ENCODE peak calls at places on chromosomes 2 and 18, in six cellular contexts. E is SK-N-SH, Z is GM12878, U is HepG2, L is K562, Y is H1. R is an unnamed sample.

GRCh38 chr2:28366496-28367282 is 26.0 kb upstream of the FOSL2 start:
- DNase-seq in U (no peak), Z (no peak), L (peak), Y (no peak), E (peak), R (peak)

GRCh38 chr2:109222825-109223471 is 93.9 kb downstream of the SH3RF3 start:
- DNase-seq in U (no peak), E (no peak), L (no peak), Y (no peak), Z (no peak), R (no peak)

GRCh38 chr2:147433822-147434221 is 411.0 kb upstream of the ACVR2A start:
- DNase-seq in L (no peak), U (no peak), Z (no peak), Y (no peak), E (no peak), R (no peak)

GRCh38 chr2:157809212-157809611 is 66.9 kb downstream of the ACVR1 start:
- DNase-seq in Y (no peak), L (no peak), E (no peak), Z (no peak), U (no peak), R (no peak)

GRCh38 chr2:12587729-12588522 is 128.8 kb upstream of the TRIB2 start:
- DNase-seq in Z (peak), Y (no peak), L (no peak), U (no peak), E (no peak), R (peak)

GRCh38 chr18:13429884-13430510 is 211.4 kb downstream of the LDLRAD4 start:
- DNase-seq in Z (no peak), E (no peak), U (no peak), L (no peak), Y (no peak), R (no peak)

GRCh38 chr2:172777431-172777830 is 41.8 kb downstream of the RAPGEF4 start:
- DNase-seq in L (no peak), E (no peak), U (no peak), Z (no peak), Y (no peak), R (no peak)

GRCh38 chr2:193584522-193584938 is 1389.8 kb upstream of the TMEFF2 start:
- DNase-seq in Y (no peak), U (peak), E (peak), L (no peak), Z (no peak), R (peak)

GRCh38 chr2:229434131-229434530 is 163.0 kb upstream of the PID1 start:
- DNase-seq in E (no peak), Y (no peak), U (no peak), Z (no peak), L (no peak), R (no peak)

GRCh38 chr2:161161074-161161577 is 898 bp downstream of the TANK start:
- DNase-seq in L (no peak), U (peak), Y (no peak), Z (no peak), E (no peak), R (peak)

GRCh38 chr2:34547900-34548299 is 948.8 kb upstream of the FAM98A start:
- DNase-seq in L (no peak), Y (no peak), Z (no peak), U (no peak), E (no peak), R (no peak)

GRCh38 chr2:174868916-174869315 is 104.6 kb upstream of the CHRNA1 start:
- DNase-seq in Z (no peak), Y (no peak), E (no peak), U (peak), L (no peak), R (no peak)

GRCh38 chr18:7169601-7170000 is 52.0 kb upstream of the LAMA1 start:
- DNase-seq in Y (no peak), U (no peak), L (no peak), Z (no peak), E (no peak), R (no peak)

GRCh38 chr2:69177785-69178636 is 165.0 kb downstream of the ANTXR1 start:
- DNase-seq in U (peak), L (peak), Y (peak), E (peak), Z (no peak), R (peak)

GRCh38 chr2:5915926-5916325 is 223.7 kb downstream of the SOX11 start:
- DNase-seq in E (no peak), Z (no peak), Y (no peak), U (peak), L (no peak), R (no peak)

GRCh38 chr18:37684590-37684989 is 119.0 kb upstream of the CELF4 start:
- DNase-seq in Z (no peak), E (no peak), L (no peak), Y (no peak), U (no peak), R (no peak)

DNA sequence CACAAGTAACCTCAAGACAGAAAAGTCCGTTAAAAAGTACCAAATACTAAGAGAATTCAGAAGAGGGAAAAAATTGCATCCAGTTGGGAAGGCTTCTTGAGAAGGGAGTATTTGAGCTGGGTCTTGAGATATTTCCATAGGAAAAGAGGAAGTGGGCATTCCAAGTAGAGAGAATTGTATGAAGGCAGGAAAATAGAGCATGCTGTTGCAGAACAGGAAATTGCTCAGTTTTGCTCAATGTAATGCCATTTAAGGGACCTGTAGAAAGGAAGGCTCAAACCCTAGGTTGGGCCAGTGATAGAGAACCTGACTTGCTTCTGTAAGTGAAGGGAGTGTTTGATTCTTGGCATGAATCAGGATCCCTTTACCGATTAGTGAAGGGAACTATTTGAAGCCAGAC is 1.0 kb upstream of the ZC3H8 start:
- DNase-seq in Z (no peak), L (no peak), U (no peak), Y (no peak), E (no peak), R (peak)
- TF ChIP-seq GABPA in Z (no peak), L (no peak), U (no peak), Y (no peak), E (no peak), R (peak)

DNA sequence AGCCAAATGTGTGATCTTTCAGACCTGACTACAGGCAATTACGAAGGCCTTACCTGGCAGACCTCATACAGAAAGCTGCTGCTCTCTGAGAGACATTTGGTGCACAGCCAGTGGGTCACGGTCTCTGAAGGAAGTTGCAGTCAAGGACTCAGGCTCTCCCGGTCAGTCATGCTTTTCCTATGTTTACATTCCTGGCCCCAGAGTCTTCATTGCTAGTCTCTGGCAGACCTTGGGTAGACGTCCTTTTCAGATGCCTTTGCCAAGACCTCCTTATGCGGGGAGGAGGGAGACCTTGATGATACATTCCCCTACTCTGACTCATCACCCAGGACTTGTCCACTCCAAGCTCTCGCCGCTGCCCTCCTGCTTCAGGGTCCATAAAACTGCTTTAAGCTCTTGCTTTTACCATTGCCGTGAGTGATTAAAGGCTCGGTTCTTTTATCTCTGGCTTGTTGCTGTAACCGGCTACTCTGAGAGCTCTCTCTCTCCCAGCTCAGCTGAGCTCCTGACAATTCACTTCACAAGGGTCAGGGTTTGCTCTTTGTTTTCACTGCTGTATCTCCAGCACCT is 62.0 kb upstream of the SLC35F5 start:
- DNase-seq in Z (no peak), L (peak), Y (peak), U (peak), E (peak), R (no peak)
- TF ChIP-seq GABPA in Z (no peak), L (no peak), Y (no peak), U (no peak), E (no peak), R (no peak)

GRCh38 chr2:23239374-23239773 is 145.6 kb upstream of the KLHL29 start:
- DNase-seq in L (no peak), Y (no peak), U (no peak), E (no peak), Z (no peak), R (no peak)

GRCh38 chr2:23241611-23242245 is 143.3 kb upstream of the KLHL29 start:
- DNase-seq in U (no peak), L (no peak), Z (no peak), E (no peak), Y (no peak), R (no peak)

GRCh38 chr2:23243258-23243657 is 141.7 kb upstream of the KLHL29 start:
- DNase-seq in U (no peak), L (no peak), E (no peak), Y (no peak), Z (no peak), R (no peak)

GRCh38 chr2:23238011-23238657 is 146.8 kb upstream of the KLHL29 start:
- DNase-seq in L (no peak), Z (no peak), E (no peak), Y (no peak), U (no peak), R (no peak)

DNA sequence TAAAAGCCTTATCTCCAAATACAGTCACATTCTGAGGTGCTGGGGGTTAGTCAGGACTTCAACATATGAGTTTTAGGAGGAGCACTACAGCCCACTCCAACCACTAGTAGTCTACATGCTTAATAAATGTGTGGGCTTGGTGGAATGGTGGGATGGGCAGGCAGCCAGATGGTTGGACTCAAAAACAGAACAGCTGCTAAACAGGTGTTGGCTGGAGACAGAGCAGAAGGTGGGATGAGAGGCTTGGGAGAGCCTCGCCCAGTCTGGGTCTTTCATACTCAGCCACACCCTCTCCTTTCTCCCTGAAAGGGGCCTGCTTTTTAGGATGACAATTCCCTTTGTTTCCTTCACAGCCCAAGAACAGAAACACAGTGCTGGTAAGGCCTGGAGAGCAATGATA is 143.9 kb upstream of the KLHL29 start:
- DNase-seq in E (no peak), Y (no peak), Z (no peak), U (no peak), L (no peak), R (no peak)
- TF ChIP-seq GABPA in E (no peak), Y (no peak), Z (no peak), U (no peak), L (no peak), R (no peak)

DNA sequence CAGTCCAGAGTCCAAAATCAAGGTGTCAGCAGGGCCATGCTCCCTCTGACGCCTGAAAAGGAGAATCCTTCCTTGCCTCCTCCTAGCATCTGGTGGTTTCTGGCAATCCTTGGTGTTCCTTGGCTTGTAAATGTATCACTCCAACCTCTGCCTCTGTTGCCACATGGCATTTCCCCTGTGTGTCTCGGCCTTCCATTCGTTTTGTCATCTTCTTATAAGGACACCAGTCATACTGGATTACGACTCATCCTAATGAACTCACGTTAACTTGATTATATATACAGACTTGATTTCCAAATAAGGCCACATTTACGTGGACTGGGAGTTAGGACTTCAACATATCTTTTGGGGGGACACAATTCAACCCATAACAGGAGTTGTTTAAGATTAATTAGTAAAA is 15.8 kb downstream of the PMAIP1 start:
- DNase-seq in U (no peak), E (no peak), L (no peak), Y (no peak), Z (no peak), R (no peak)
- TF ChIP-seq GABPA in U (no peak), E (no peak), L (no peak), Y (no peak), Z (no peak), R (no peak)

GRCh38 chr2:222518570-222519381 is 94.4 kb downstream of the SGPP2 start:
- DNase-seq in L (no peak), Y (no peak), Z (no peak), U (no peak), E (no peak), R (no peak)
- TF ChIP-seq GABPA in L (no peak), Y (no peak), Z (no peak), U (no peak), E (no peak), R (no peak)

DNA sequence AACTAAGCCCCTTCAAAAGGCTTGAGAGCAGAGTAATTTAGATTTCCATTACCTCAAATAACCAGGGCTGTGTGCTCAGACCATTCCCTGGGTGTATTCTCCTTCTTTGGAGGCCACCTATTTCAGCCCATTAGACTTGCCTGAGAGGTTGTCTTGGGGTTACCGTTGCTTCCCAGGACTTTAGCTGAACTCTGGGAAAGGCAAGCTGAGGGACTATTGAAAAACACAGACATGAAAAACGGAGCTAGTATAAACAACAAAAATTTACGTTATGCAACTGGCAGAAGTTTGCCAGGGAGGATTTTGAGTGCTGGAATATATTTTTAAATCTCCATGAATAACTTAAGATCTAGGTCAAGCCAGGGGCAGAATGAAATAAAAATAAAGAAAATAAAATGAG is 561.0 kb upstream of the TNP1 start:
- DNase-seq in L (no peak), U (no peak), Z (no peak), Y (no peak), E (no peak), R (no peak)
- TF ChIP-seq GABPA in L (no peak), U (no peak), Z (no peak), Y (no peak), E (no peak), R (no peak)

R was measured in HL-60.